ENCODE peak calls at places on chromosomes 2 and 18, in eight cellular contexts. One of them, this sample, is unnamed. For H3K4me1, the result is how much of the 10 kb centered on the place peaks cover.

GRCh38 chr2:6921321-6921922 is 4.2 kb downstream of the RNF144A start:
- DNase-seq in CD4-positive, CD25-positive, alpha-beta regulatory T cell: no peak
- DNase-seq in right lobe of liver: no peak
- DNase-seq in testis: no peak
- DNase-seq in tibial nerve: no peak
- DNase-seq in mammary epithelial cell: no peak
- DNase-seq in left lung: no peak
- DNase-seq in endodermal cell: no peak
- DNase-seq in this sample: no peak

GRCh38 chr2:161010503-161010902 is 149.7 kb upstream of the TANK start:
- DNase-seq in left lung: no peak
- DNase-seq in CD4-positive, CD25-positive, alpha-beta regulatory T cell: no peak
- DNase-seq in tibial nerve: no peak
- DNase-seq in endodermal cell: peak
- DNase-seq in testis: no peak
- DNase-seq in right lobe of liver: no peak
- DNase-seq in mammary epithelial cell: no peak
- DNase-seq in this sample: no peak

GRCh38 chr2:238942941-238943715 is 95.2 kb downstream of the TWIST2 start:
- DNase-seq in tibial nerve: peak
- DNase-seq in CD4-positive, CD25-positive, alpha-beta regulatory T cell: no peak
- DNase-seq in mammary epithelial cell: no peak
- DNase-seq in left lung: peak
- DNase-seq in endodermal cell: no peak
- DNase-seq in right lobe of liver: no peak
- DNase-seq in testis: no peak
- DNase-seq in this sample: no peak

GRCh38 chr2:106095478-106096392 is 98.4 kb downstream of the UXS1 start:
- DNase-seq in endodermal cell: peak
- DNase-seq in right lobe of liver: no peak
- DNase-seq in tibial nerve: no peak
- DNase-seq in CD4-positive, CD25-positive, alpha-beta regulatory T cell: peak
- DNase-seq in testis: no peak
- DNase-seq in left lung: no peak
- DNase-seq in mammary epithelial cell: no peak
- DNase-seq in this sample: no peak

GRCh38 chr2:173990970-173991819 is 26.0 kb upstream of the SP3 start:
- DNase-seq in mammary epithelial cell: peak
- DNase-seq in tibial nerve: peak
- DNase-seq in CD4-positive, CD25-positive, alpha-beta regulatory T cell: no peak
- DNase-seq in left lung: no peak
- DNase-seq in endodermal cell: no peak
- DNase-seq in testis: peak
- DNase-seq in right lobe of liver: peak
- DNase-seq in this sample: peak

GRCh38 chr2:212539145-212539880 is 711 bp upstream of the ERBB4 start:
- DNase-seq in right lobe of liver: peak
- DNase-seq in testis: peak
- DNase-seq in left lung: peak
- DNase-seq in endodermal cell: peak
- DNase-seq in tibial nerve: peak
- DNase-seq in mammary epithelial cell: no peak
- DNase-seq in CD4-positive, CD25-positive, alpha-beta regulatory T cell: no peak
- DNase-seq in this sample: peak

GRCh38 chr2:203327582-203327917 is 644 bp upstream of the ABI2 start:
- DNase-seq in testis: peak
- DNase-seq in endodermal cell: no peak
- DNase-seq in mammary epithelial cell: no peak
- DNase-seq in left lung: no peak
- DNase-seq in CD4-positive, CD25-positive, alpha-beta regulatory T cell: no peak
- DNase-seq in tibial nerve: no peak
- DNase-seq in right lobe of liver: no peak
- DNase-seq in this sample: no peak

GRCh38 chr2:218975060-218975777 is 9.8 kb downstream of the FEV start:
- DNase-seq in CD4-positive, CD25-positive, alpha-beta regulatory T cell: no peak
- DNase-seq in mammary epithelial cell: no peak
- DNase-seq in endodermal cell: peak
- DNase-seq in testis: no peak
- DNase-seq in left lung: no peak
- DNase-seq in right lobe of liver: no peak
- DNase-seq in tibial nerve: no peak
- DNase-seq in this sample: no peak

GRCh38 chr2:164898475-164898874 is 56.9 kb downstream of the SLC38A11 start:
- DNase-seq in tibial nerve: no peak
- DNase-seq in left lung: no peak
- DNase-seq in mammary epithelial cell: no peak
- DNase-seq in testis: no peak
- DNase-seq in CD4-positive, CD25-positive, alpha-beta regulatory T cell: no peak
- DNase-seq in endodermal cell: no peak
- DNase-seq in right lobe of liver: no peak
- DNase-seq in this sample: no peak

GRCh38 chr2:160582481-160583161 is 89.0 kb upstream of the RBMS1 start:
- DNase-seq in endodermal cell: no peak
- DNase-seq in left lung: no peak
- DNase-seq in tibial nerve: no peak
- DNase-seq in CD4-positive, CD25-positive, alpha-beta regulatory T cell: no peak
- DNase-seq in right lobe of liver: no peak
- DNase-seq in mammary epithelial cell: no peak
- DNase-seq in testis: peak
- DNase-seq in this sample: no peak

GRCh38 chr2:205816268-205816667 is 134.0 kb downstream of the NRP2 start:
- DNase-seq in tibial nerve: no peak
- DNase-seq in left lung: no peak
- DNase-seq in testis: no peak
- DNase-seq in mammary epithelial cell: no peak
- DNase-seq in CD4-positive, CD25-positive, alpha-beta regulatory T cell: no peak
- DNase-seq in right lobe of liver: no peak
- DNase-seq in endodermal cell: no peak
- DNase-seq in this sample: no peak

GRCh38 chr2:235191933-235192332 is 240.1 kb downstream of the SH3BP4 start:
- DNase-seq in tibial nerve: no peak
- DNase-seq in mammary epithelial cell: no peak
- DNase-seq in endodermal cell: peak
- DNase-seq in CD4-positive, CD25-positive, alpha-beta regulatory T cell: no peak
- DNase-seq in right lobe of liver: no peak
- DNase-seq in testis: peak
- DNase-seq in left lung: no peak
- DNase-seq in this sample: no peak

GRCh38 chr18:41490861-41491260 is 464.2 kb upstream of the PIK3C3 start:
- DNase-seq in tibial nerve: no peak
- DNase-seq in testis: no peak
- DNase-seq in right lobe of liver: no peak
- DNase-seq in CD4-positive, CD25-positive, alpha-beta regulatory T cell: no peak
- DNase-seq in endodermal cell: no peak
- DNase-seq in mammary epithelial cell: no peak
- DNase-seq in left lung: no peak
- DNase-seq in this sample: no peak

GRCh38 chr18:70197844-70198243 is 7.6 kb downstream of the RTTN start:
- DNase-seq in right lobe of liver: no peak
- DNase-seq in endodermal cell: no peak
- DNase-seq in CD4-positive, CD25-positive, alpha-beta regulatory T cell: peak
- DNase-seq in mammary epithelial cell: no peak
- DNase-seq in tibial nerve: no peak
- DNase-seq in left lung: no peak
- DNase-seq in testis: no peak
- DNase-seq in this sample: no peak

GRCh38 chr18:70195852-70196434 is 9.5 kb downstream of the RTTN start:
- DNase-seq in left lung: no peak
- DNase-seq in tibial nerve: no peak
- DNase-seq in endodermal cell: peak
- DNase-seq in testis: peak
- DNase-seq in right lobe of liver: no peak
- DNase-seq in CD4-positive, CD25-positive, alpha-beta regulatory T cell: peak
- DNase-seq in mammary epithelial cell: peak
- DNase-seq in this sample: no peak

GRCh38 chr18:70197042-70197441 is 8.4 kb downstream of the RTTN start:
- DNase-seq in mammary epithelial cell: no peak
- DNase-seq in left lung: no peak
- DNase-seq in endodermal cell: no peak
- DNase-seq in right lobe of liver: no peak
- DNase-seq in tibial nerve: no peak
- DNase-seq in testis: no peak
- DNase-seq in CD4-positive, CD25-positive, alpha-beta regulatory T cell: no peak
- DNase-seq in this sample: no peak

GRCh38 chr18:70195014-70195614 is 10.4 kb downstream of the RTTN start:
- DNase-seq in endodermal cell: no peak
- DNase-seq in testis: no peak
- DNase-seq in left lung: no peak
- DNase-seq in mammary epithelial cell: no peak
- DNase-seq in tibial nerve: no peak
- DNase-seq in CD4-positive, CD25-positive, alpha-beta regulatory T cell: peak
- DNase-seq in right lobe of liver: no peak
- DNase-seq in this sample: no peak

DNA sequence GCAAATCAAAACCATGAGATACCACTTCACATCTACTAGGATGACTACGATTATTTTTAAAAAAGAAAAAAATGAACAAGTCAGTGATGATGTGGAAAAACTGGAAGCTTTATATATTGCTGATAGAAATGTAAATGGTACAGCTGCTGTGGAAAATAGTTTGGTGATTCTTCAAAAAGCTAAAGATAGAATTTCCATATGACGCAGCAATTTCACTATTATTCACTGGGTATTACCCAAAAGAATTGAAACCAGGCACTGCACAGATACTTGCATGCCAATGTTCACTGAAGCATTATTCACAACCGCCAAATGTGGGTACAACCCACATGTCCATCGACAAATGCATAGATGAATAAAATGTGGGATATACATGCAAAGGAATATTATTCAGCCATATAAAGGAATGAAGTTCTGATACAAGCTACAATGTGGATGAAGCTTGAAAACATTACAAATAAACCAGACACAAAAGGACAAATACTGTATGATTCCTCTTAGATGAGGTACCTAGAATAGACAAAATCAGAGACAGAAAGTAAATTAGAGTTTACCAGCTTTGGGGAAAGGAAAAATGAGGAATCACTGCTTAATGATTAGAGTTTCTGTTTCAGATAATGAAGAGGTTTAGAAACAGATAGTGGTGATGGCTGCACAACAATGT is 11.1 kb downstream of the RTTN start:
- DNase-seq in left lung: no peak
- DNase-seq in testis: no peak
- DNase-seq in CD4-positive, CD25-positive, alpha-beta regulatory T cell: peak
- DNase-seq in tibial nerve: no peak
- DNase-seq in right lobe of liver: no peak
- DNase-seq in mammary epithelial cell: no peak
- DNase-seq in endodermal cell: no peak
- DNase-seq in this sample: no peak
- H3K4me1 ChIP-seq in left lung: under half
- H3K4me1 ChIP-seq in testis: under half
- H3K4me1 ChIP-seq in CD4-positive, CD25-positive, alpha-beta regulatory T cell: under half
- H3K4me1 ChIP-seq in tibial nerve: under half
- H3K4me1 ChIP-seq in right lobe of liver: under half
- H3K4me1 ChIP-seq in mammary epithelial cell: under half
- H3K4me1 ChIP-seq in endodermal cell: under half
- H3K4me1 ChIP-seq in this sample: under half

DNA sequence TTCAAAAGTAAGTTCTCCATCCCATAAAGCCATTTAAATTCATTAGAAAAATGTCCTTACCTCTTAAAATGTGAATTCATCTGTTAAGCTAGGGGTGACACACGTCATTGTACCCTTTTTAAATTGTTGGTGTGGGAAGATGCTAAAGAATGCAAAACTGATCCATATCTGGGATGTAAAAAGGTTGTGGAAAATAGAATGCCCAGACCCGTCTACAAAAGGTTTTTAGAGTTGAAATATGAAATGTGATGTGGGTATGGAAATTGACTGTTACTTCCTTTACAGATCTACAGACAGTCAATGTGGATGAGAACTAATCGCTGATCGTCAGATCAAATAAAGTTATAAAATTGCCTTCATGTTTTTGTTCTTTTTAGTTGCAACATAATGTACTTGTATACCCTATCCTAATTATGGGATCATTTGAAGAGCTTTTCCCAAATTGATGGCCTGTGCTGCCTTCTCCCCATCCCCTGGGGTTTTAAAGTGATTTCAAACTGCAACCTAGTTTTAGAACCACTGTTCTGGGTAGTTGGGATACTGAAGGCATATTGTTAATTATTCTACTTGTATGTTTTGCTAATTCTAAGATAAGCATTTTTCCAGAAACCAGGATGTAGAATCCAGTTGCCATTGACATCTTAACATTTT is 4.1 kb downstream of the RPL31 start:
- DNase-seq in mammary epithelial cell: no peak
- DNase-seq in testis: no peak
- DNase-seq in tibial nerve: no peak
- DNase-seq in endodermal cell: no peak
- DNase-seq in right lobe of liver: no peak
- DNase-seq in left lung: no peak
- DNase-seq in CD4-positive, CD25-positive, alpha-beta regulatory T cell: no peak
- DNase-seq in this sample: no peak
- H3K4me3 ChIP-seq in mammary epithelial cell: no peak
- H3K4me3 ChIP-seq in testis: no peak
- H3K4me3 ChIP-seq in tibial nerve: no peak
- H3K4me3 ChIP-seq in endodermal cell: peak
- H3K4me3 ChIP-seq in right lobe of liver: no peak
- H3K4me3 ChIP-seq in left lung: no peak
- H3K4me3 ChIP-seq in CD4-positive, CD25-positive, alpha-beta regulatory T cell: no peak
- H3K4me3 ChIP-seq in this sample: no peak

DNA sequence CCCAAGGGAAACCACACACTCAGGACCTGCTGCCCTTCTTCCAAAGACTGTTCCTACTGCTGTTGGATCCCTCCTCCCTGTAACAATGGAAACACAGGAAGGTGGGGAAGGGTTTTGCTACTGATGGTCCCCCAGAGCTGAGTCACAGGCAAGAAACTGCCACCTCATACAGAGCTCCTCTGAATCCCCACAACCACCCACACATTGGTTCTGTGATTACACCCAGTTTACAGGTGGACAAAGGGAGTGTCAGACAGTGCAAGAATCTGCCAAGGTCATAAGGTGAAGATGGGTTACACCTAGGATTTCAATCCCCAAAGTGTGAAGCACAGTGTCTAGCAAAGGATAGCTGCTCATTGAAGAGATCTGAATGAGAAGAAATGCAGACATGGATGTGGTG is 141.7 kb upstream of the LMAN1 start:
- DNase-seq in CD4-positive, CD25-positive, alpha-beta regulatory T cell: no peak
- DNase-seq in tibial nerve: no peak
- DNase-seq in testis: no peak
- DNase-seq in endodermal cell: no peak
- DNase-seq in mammary epithelial cell: peak
- DNase-seq in left lung: no peak
- DNase-seq in right lobe of liver: no peak
- DNase-seq in this sample: no peak
- H3K4me1 ChIP-seq in CD4-positive, CD25-positive, alpha-beta regulatory T cell: under half
- H3K4me1 ChIP-seq in tibial nerve: under half
- H3K4me1 ChIP-seq in testis: under half
- H3K4me1 ChIP-seq in endodermal cell: under half
- H3K4me1 ChIP-seq in mammary epithelial cell: under half
- H3K4me1 ChIP-seq in left lung: under half
- H3K4me1 ChIP-seq in right lobe of liver: under half
- H3K4me1 ChIP-seq in this sample: under half

DNA sequence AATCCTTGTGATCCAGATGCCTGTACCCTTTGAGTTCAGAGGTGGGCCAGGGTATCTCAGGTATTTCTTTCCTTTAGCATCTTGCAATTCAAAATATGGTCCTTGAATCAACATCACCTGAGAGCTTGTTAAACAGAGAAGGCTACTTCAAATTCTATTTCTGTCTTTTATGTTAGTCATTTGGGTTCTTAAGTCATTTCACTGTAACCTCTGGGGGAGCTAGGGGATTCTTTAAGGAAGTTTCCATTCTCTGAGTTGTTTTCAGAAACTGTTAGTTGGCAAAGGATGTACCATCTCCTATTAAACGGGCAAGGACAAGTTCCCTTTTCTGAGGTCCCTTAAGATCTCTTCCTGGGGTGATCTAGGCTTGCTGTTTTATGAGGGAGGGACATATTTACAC is 16.6 kb downstream of the CFLAR start:
- DNase-seq in left lung: no peak
- DNase-seq in endodermal cell: no peak
- DNase-seq in mammary epithelial cell: peak
- DNase-seq in testis: no peak
- DNase-seq in tibial nerve: no peak
- DNase-seq in right lobe of liver: no peak
- DNase-seq in CD4-positive, CD25-positive, alpha-beta regulatory T cell: peak
- DNase-seq in this sample: no peak
- H3K4me3 ChIP-seq in left lung: peak
- H3K4me3 ChIP-seq in endodermal cell: no peak
- H3K4me3 ChIP-seq in mammary epithelial cell: no peak
- H3K4me3 ChIP-seq in testis: no peak
- H3K4me3 ChIP-seq in tibial nerve: no peak
- H3K4me3 ChIP-seq in right lobe of liver: no peak
- H3K4me3 ChIP-seq in CD4-positive, CD25-positive, alpha-beta regulatory T cell: peak
- H3K4me3 ChIP-seq in this sample: no peak